ENCODE peak calls at places on chromosomes 3 and 15, in six cellular contexts. N is HepG2, L is GM12878, Q is K562, B is GM12891, S is H1. W is an unnamed sample.

GRCh38 chr15:42427429-42428223 is 63.3 kb downstream of the ZNF106 start:
- DNase-seq in B (no peak), Q (no peak), L (no peak), N (no peak), S (no peak), W (no peak)

GRCh38 chr3:189688296-189688695 is 57.1 kb downstream of the TP63 start:
- DNase-seq in L (no peak), N (no peak), Q (no peak), S (no peak), B (no peak), W (no peak)

GRCh38 chr3:37241880-37242279 is 67.5 kb upstream of the LRRFIP2 start:
- DNase-seq in B (no peak), S (no peak), Q (no peak), N (no peak), L (no peak), W (no peak)

GRCh38 chr3:65858749-65859148 is 180.0 kb downstream of the MAGI1 start:
- DNase-seq in L (no peak), B (no peak), S (no peak), Q (no peak), N (no peak), W (no peak)

GRCh38 chr3:148971819-148972218 is 19.5 kb upstream of the GYG1 start:
- DNase-seq in B (no peak), N (no peak), L (no peak), Q (no peak), S (no peak), W (no peak)

GRCh38 chr3:136249091-136249490 is 1.0 kb upstream of the PCCB start:
- DNase-seq in B (no peak), S (no peak), N (peak), Q (no peak), L (no peak), W (no peak)

GRCh38 chr3:63968612-63969350 is 54.5 kb downstream of the PSMD6 start:
- DNase-seq in L (no peak), N (no peak), Q (no peak), S (no peak), B (no peak), W (no peak)

GRCh38 chr15:96502196-96502595 is 171.7 kb downstream of the NR2F2 start:
- DNase-seq in Q (no peak), S (no peak), N (no peak), B (no peak), L (no peak), W (no peak)

GRCh38 chr15:52503788-52504496 is 24.7 kb downstream of the MYO5A start:
- DNase-seq in Q (no peak), B (no peak), N (no peak), S (no peak), L (peak), W (no peak)

GRCh38 chr3:123290962-123291361 is 89.2 kb downstream of the SEC22A start:
- DNase-seq in B (no peak), L (no peak), Q (no peak), S (no peak), N (no peak), W (no peak)

GRCh38 chr3:104907507-104907906 is 459.2 kb upstream of the ALCAM start:
- DNase-seq in B (no peak), Q (no peak), N (no peak), L (no peak), S (no peak), W (no peak)

GRCh38 chr15:52256366-52256765 is 39.2 kb downstream of the MYO5C start:
- DNase-seq in B (peak), L (peak), N (peak), S (peak), Q (peak), W (peak)

GRCh38 chr15:92636950-92637481 is 18.6 kb downstream of the FAM174B start:
- DNase-seq in B (no peak), N (no peak), S (peak), Q (peak), L (no peak), W (no peak)

GRCh38 chr3:188516515-188516914 is 362.6 kb downstream of the LPP start:
- DNase-seq in L (no peak), S (no peak), B (no peak), N (no peak), Q (no peak), W (no peak)

GRCh38 chr3:22117751-22118346 is 366.8 kb upstream of the ZNF385D start:
- DNase-seq in Q (peak), L (no peak), S (no peak), B (no peak), N (peak), W (no peak)

GRCh38 chr15:79089890-79090486 is 592 bp downstream of the RASGRF1 start:
- DNase-seq in S (peak), N (no peak), Q (no peak), B (peak), L (no peak), W (no peak)

GRCh38 chr15:100544290-100544945 is 15.7 kb upstream of the CERS3 start:
- DNase-seq in Q (no peak), S (no peak), L (no peak), N (no peak), B (no peak), W (no peak)

GRCh38 chr3:144477593-144477992 is 506.0 kb downstream of the DIPK2A start:
- DNase-seq in B (no peak), N (no peak), Q (no peak), L (no peak), S (no peak), W (no peak)

GRCh38 chr3:156469456-156469855 is 85.5 kb downstream of the SSR3 start:
- DNase-seq in B (no peak), N (no peak), L (no peak), Q (no peak), S (no peak), W (no peak)

GRCh38 chr3:13178107-13178506 is 104.9 kb upstream of the IQSEC1 start:
- DNase-seq in S (no peak), L (no peak), N (no peak), B (no peak), Q (no peak), W (no peak)

GRCh38 chr3:172411478-172411947 is 36.7 kb downstream of the GHSR start:
- DNase-seq in S (no peak), B (no peak), Q (no peak), L (no peak), N (no peak), W (no peak)

GRCh38 chr3:139123377-139124095 is 78.8 kb upstream of the PRR23C start:
- DNase-seq in S (peak), B (no peak), L (no peak), Q (no peak), N (no peak), W (no peak)

GRCh38 chr3:139120336-139120971 is 75.8 kb upstream of the PRR23C start:
- DNase-seq in N (no peak), Q (peak), S (peak), B (no peak), L (no peak), W (no peak)

GRCh38 chr3:139121513-139122220 is 77.0 kb upstream of the PRR23C start:
- DNase-seq in S (no peak), N (peak), L (no peak), Q (no peak), B (no peak), W (no peak)

GRCh38 chr3:139122612-139123011 is 77.9 kb upstream of the PRR23C start:
- DNase-seq in S (peak), Q (no peak), B (no peak), L (no peak), N (no peak), W (no peak)

GRCh38 chr3:139122221-139122581 is 77.5 kb upstream of the PRR23C start:
- DNase-seq in N (no peak), B (no peak), L (no peak), S (peak), Q (no peak), W (no peak)
- TF ChIP-seq TAF1 in N (no peak), B (no peak), L (no peak), S (no peak), Q (no peak), W (no peak)

DNA sequence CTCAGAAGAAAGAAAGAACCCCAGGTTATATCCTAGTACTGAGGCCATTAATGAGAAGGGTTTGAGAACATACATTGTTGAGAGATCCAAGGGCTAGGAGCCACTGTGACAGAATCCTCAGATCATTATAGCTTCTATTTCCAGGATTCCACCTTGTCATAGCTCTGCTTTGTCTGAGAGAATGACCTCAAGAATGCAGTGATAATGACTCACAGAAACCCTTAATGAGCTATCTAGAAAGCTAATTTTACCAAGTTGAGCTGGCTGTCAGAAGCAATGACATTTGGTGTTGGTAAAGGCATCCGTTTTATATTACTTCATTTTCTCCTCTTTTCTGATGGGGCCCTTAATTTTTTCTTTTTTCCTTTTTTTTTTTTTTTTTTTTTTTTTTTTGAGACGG is 10.9 kb downstream of the TRIP4 start:
- DNase-seq in B (no peak), N (no peak), S (no peak), Q (no peak), L (no peak), W (no peak)
- TF ChIP-seq POLR2A in B (no peak), N (no peak), S (no peak), Q (no peak), L (no peak), W (no peak)

DNA sequence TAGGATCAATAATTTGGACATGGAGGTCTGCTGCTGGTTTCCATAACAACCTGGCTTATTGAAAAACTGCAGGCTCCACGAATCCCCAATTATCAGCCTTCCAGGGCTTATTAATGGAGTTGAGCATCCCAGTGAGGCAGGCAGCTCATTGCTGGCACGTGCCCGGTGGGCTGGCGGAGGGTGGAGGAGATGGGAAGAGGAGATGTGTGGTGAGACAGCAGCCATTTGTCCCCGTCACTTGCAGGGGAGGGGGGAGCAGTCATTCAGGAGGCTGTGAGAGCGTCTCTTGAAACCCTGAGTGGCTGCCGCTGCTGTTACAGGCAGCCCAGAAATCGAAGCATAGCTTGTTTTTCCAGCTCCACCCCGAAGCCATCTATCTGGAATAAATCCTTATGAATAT is 70.6 kb downstream of the GAP43 start:
- DNase-seq in Q (no peak), L (no peak), B (no peak), S (no peak), N (no peak), W (no peak)
- TF ChIP-seq POLR2AphosphoS5 in Q (no peak), L (no peak), B (no peak), S (no peak), N (no peak), W (no peak)

GRCh38 chr3:121490161-121490560 is 55.6 kb downstream of the POLQ start:
- DNase-seq in L (no peak), B (no peak), N (no peak), Q (no peak), S (no peak), W (no peak)

GRCh38 chr3:121493431-121493830 is 52.4 kb downstream of the POLQ start:
- DNase-seq in L (no peak), S (no peak), N (no peak), B (no peak), Q (no peak), W (no peak)

GRCh38 chr3:121491683-121492082 is 54.1 kb downstream of the POLQ start:
- DNase-seq in S (no peak), L (no peak), N (no peak), Q (no peak), B (no peak), W (no peak)

GRCh38 chr3:121483290-121483689 is 62.5 kb downstream of the POLQ start:
- DNase-seq in L (no peak), N (no peak), B (no peak), S (no peak), Q (no peak), W (no peak)

DNA sequence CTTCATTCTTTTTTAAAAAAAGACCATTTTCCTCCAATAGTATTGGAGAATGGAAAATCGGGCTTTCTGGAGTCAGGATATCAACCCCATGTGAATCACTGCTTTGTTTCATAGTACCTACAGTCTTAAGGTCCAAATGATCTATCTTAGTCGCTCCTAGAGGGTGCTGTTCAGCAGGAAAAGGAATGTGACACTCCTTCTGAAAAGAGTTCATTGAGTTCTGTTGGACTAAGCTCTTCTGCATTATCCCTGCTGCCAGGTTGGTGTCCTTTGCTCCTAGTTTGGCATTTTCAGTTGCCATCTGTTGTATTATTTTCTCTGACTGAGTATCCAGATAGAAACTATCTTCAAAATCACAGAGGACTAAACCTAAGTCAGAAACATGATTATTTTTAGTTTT is 57.2 kb downstream of the POLQ start:
- DNase-seq in N (no peak), B (no peak), S (no peak), Q (no peak), L (no peak), W (no peak)
- TF ChIP-seq TAF1 in N (no peak), B (no peak), S (no peak), Q (no peak), L (no peak), W (no peak)

GRCh38 chr15:24957691-24958090 is 2.9 kb downstream of the SNRPN start:
- DNase-seq in B (no peak), S (no peak), L (no peak), N (no peak), Q (no peak), W (no peak)

GRCh38 chr15:24954783-24955548 is at the start of the genes SNRPN and SNURF:
- DNase-seq in L (peak), N (peak), B (peak), Q (no peak), S (peak), W (peak)

GRCh38 chr15:24961967-24962366 is 7.2 kb downstream of the SNRPN start:
- DNase-seq in L (no peak), S (no peak), N (no peak), Q (no peak), B (no peak), W (no peak)

GRCh38 chr15:24955549-24955929 is 752 bp downstream of the SNRPN start:
- DNase-seq in L (no peak), N (no peak), Q (no peak), B (no peak), S (peak), W (peak)

DNA sequence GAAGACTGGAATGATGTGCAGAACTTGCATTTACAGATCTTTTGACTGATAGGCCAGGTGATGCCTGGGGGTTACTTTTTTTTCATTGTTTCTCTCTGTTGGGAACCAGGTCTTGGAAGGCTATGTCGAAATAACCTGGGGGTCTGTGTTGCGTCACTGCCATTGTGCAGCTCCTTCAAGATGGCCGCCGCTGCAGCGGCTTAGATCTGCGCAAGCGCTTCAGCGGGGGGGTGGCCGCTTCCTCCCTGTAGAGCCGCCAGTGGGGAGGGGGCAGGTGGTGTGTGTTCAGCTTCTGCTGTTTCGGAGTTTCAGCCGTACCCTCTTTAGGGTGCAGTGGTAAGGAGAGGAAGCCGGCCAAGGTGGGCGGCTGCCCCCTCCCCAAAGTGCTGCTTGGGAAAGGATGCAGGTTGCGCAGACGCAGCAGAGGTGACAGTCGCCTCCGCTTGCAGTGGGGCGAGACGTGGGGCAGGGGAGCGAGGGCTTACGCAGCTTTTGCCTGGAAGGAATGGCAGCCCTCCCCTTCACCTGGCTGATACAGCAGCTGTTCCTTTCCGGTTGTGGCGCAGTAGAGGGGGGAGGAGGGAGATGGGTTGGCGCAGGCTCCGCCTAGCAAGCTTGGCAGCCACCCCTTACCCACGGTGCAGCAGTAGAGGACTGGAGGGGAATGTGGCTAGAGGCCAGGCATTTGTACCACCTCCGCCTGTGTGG is 1.5 kb downstream of the SNRPN start:
- DNase-seq in N (peak), S (peak), Q (no peak), L (peak), B (peak), W (peak)
- TF ChIP-seq POLR2A in N (peak), S (peak), Q (no peak), L (peak), B (peak), W (peak)

GRCh38 chr3:134485075-134485536 is 679 bp downstream of the ANAPC13 start:
- DNase-seq in N (peak), Q (no peak), B (no peak), L (no peak), S (no peak), W (peak)
- TF ChIP-seq POLR2AphosphoS5 in N (no peak), Q (no peak), B (no peak), L (no peak), S (no peak), W (no peak)

DNA sequence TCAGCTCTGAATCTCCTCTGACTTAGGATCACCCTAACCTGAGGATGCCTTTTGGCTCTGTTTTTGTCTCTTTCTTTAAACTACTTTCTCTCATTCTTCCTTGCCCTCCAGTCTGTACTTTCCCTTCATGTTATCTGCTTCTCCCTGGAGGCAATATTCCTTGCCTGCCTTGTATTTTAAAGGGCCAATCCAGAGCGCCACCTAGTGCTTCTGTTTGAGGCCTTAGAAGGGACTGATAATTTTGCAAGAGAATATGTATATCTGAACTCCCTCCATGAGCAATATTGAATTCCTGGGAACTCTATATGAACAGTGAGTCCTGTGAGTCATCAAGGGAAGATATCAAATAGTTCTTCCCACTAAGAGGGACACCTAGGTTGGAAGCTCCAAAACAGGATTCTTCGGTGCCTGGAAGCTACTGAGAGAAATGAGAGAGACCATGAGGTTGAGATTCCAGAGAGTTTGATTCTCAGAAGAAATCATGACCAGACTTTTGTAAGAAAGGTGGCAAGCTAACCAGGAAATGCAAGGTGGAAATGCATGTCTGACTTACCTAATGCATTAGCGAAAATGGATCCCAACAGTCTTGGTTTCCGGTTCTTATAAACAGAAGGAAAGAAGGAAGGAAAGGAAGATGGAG is 203.8 kb upstream of the CD96 start:
- DNase-seq in B (no peak), L (no peak), N (peak), S (peak), Q (no peak), W (no peak)
- TF ChIP-seq TAF1 in B (no peak), L (no peak), N (no peak), S (no peak), Q (no peak), W (no peak)

GRCh38 chr15:40028853-40029252 is 10.1 kb downstream of the SRP14 start:
- DNase-seq in N (no peak), B (no peak), L (no peak), Q (no peak), S (no peak), W (no peak)
- TF ChIP-seq POLR2A in N (no peak), B (no peak), L (no peak), Q (no peak), S (no peak), W (no peak)

W was measured in GM12892.